ENCODE peak calls at places on chromosomes 6 and 20, in five cellular contexts. U is stomach, E is PC-9, T is lower lobe of right lung, O is mesendoderm. R is an unnamed sample.
A peak's percentile ranks its signal among the peaks of the same experiment; 100 is the strongest.

GRCh38 chr20:6611911-6612614 is 155.4 kb upstream of the BMP2 start:
- DNase-seq in U (no peak), E (no peak), T (no peak), O (no peak), R (no peak)

GRCh38 chr6:251920-252319 is 40.4 kb upstream of the DUSP22 start:
- DNase-seq in U (no peak), E (no peak), T (no peak), O (no peak), R (no peak)

GRCh38 chr6:166738778-166739654 is 112.0 kb upstream of the RPS6KA2 start:
- DNase-seq in U (no peak), E (no peak), T (no peak), O (no peak), R (no peak)

GRCh38 chr6:147826698-147827097 is 318.2 kb downstream of the SAMD5 start:
- DNase-seq in U (no peak), E (no peak), T (no peak), O (no peak), R (no peak)

GRCh38 chr6:10312445-10312844 is 102.4 kb downstream of the TFAP2A start:
- DNase-seq in U (no peak), E (no peak), T (no peak), O (peak; percentile 25), R (no peak)

GRCh38 chr6:42988486-42989020 is 4.2 kb downstream of the PPP2R5D start:
- DNase-seq in U (no peak), E (no peak), T (no peak), O (peak; percentile 31), R (no peak)

GRCh38 chr20:2796011-2796660 is 4.3 kb downstream of the CPXM1 start:
- DNase-seq in U (no peak), E (no peak), T (no peak), O (no peak), R (no peak)

GRCh38 chr6:155313602-155314091 is 637 bp downstream of the TFB1M start:
- DNase-seq in U (no peak), E (no peak), T (no peak), O (no peak), R (no peak)

GRCh38 chr6:128807577-128807976 is 75.4 kb upstream of the LAMA2 start:
- DNase-seq in U (no peak), E (no peak), T (no peak), O (peak; percentile 65), R (no peak)

GRCh38 chr6:37696220-37696840 is 1.4 kb downstream of the MDGA1 start:
- DNase-seq in U (peak; percentile 31), E (peak; percentile 26), T (no peak), O (no peak), R (no peak)

GRCh38 chr6:169604076-169604475 is 97.8 kb downstream of the WDR27 start:
- DNase-seq in U (no peak), E (no peak), T (no peak), O (no peak), R (no peak)

GRCh38 chr20:44532981-44533331 is 11.1 kb upstream of the SERINC3 start:
- DNase-seq in U (no peak), E (no peak), T (no peak), O (no peak), R (no peak)

GRCh38 chr20:46011631-46012482 is 3.1 kb downstream of the MMP9 start:
- DNase-seq in U (peak; percentile 48), E (peak; percentile 46), T (peak; percentile 88), O (peak; percentile 95), R (no peak)

GRCh38 chr6:14711056-14711703 is 534.7 kb upstream of the JARID2 start:
- DNase-seq in U (peak; percentile 44), E (peak; percentile 72), T (no peak), O (peak; percentile 69), R (no peak)

GRCh38 chr6:82861121-82861520 is 204.5 kb downstream of the UBE3D start:
- DNase-seq in U (no peak), E (peak; percentile 12), T (no peak), O (no peak), R (no peak)

GRCh38 chr6:157656437-157657005 is 166.5 kb upstream of the SNX9 start:
- DNase-seq in U (no peak), E (no peak), T (no peak), O (no peak), R (no peak)

GRCh38 chr20:36466089-36466488 is 75.2 kb upstream of the MYL9 start:
- DNase-seq in U (no peak), E (no peak), T (no peak), O (no peak), R (no peak)

GRCh38 chr20:9485614-9486325 is 28.6 kb upstream of the LAMP5 start:
- DNase-seq in U (no peak), E (no peak), T (no peak), O (peak; percentile 39), R (no peak)

GRCh38 chr6:17012421-17013225 is 89.2 kb upstream of the STMND1 start:
- DNase-seq in U (no peak), E (no peak), T (no peak), O (peak; percentile 90), R (no peak)

GRCh38 chr6:165616116-165616515 is 46.9 kb downstream of the PDE10A start:
- DNase-seq in U (no peak), E (no peak), T (no peak), O (no peak), R (no peak)

GRCh38 chr20:51505566-51505965 is 37.0 kb downstream of the NFATC2 start:
- DNase-seq in U (no peak), E (no peak), T (no peak), O (no peak), R (no peak)

GRCh38 chr6:55827818-55828522 is 47.4 kb downstream of the BMP5 start:
- DNase-seq in U (no peak), E (no peak), T (no peak), O (peak; percentile 87), R (no peak)

GRCh38 chr6:74128536-74128935 is 432.5 kb downstream of the CD109 start:
- DNase-seq in U (no peak), E (no peak), T (no peak), O (no peak), R (no peak)

GRCh38 chr6:90186637-90187361 is 109.8 kb downstream of the BACH2 start:
- DNase-seq in U (no peak), E (no peak), T (peak; percentile 50), O (no peak), R (no peak)

GRCh38 chr6:142735182-142735581 is 209.8 kb downstream of the HIVEP2 start:
- DNase-seq in U (no peak), E (no peak), T (no peak), O (peak; percentile 53), R (no peak)

GRCh38 chr6:150271501-150272263 is 97.1 kb upstream of the IYD start:
- DNase-seq in U (no peak), E (no peak), T (no peak), O (no peak), R (no peak)

GRCh38 chr20:25083141-25083772 is 1.3 kb upstream of the VSX1 start:
- DNase-seq in U (no peak), E (no peak), T (no peak), O (no peak), R (no peak)

GRCh38 chr6:35663447-35664235 is 25.1 kb downstream of the FKBP5 start:
- DNase-seq in U (no peak), E (no peak), T (no peak), O (peak; percentile 81), R (no peak)

GRCh38 chr6:35664945-35665344 is 23.8 kb downstream of the FKBP5 start:
- DNase-seq in U (no peak), E (no peak), T (no peak), O (no peak), R (no peak)

GRCh38 chr6:35668096-35668495 is 20.6 kb downstream of the FKBP5 start:
- DNase-seq in U (no peak), E (no peak), T (no peak), O (no peak), R (no peak)

GRCh38 chr6:35663001-35663400 is 25.7 kb downstream of the FKBP5 start:
- DNase-seq in U (no peak), E (no peak), T (no peak), O (peak; percentile 28), R (no peak)

DNA sequence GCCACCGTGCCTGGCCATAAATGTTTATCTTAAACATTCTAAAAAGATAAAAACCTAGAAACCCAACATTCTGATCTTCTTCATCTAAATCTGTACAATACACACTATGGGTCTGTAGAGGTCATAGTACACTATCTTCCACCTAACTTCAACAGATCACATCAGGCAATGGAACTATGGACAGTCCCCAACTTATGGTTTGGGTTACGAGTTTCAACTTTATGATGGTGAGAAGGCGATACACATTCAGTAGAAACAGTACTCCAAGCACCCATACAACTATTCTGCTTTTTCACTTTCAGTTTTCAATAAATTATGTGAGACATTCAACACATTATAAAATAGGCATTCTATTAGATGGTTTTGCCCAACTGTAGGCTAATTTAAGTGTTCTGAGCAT is 23.1 kb downstream of the FKBP5 start:
- DNase-seq in U (no peak), E (no peak), T (no peak), O (no peak), R (no peak)
- H3K27ac ChIP-seq in U (no peak overlapping the region), E (no peak overlapping the region), T (no peak overlapping the region), O (no peak overlapping the region), R (no peak overlapping the region)

DNA sequence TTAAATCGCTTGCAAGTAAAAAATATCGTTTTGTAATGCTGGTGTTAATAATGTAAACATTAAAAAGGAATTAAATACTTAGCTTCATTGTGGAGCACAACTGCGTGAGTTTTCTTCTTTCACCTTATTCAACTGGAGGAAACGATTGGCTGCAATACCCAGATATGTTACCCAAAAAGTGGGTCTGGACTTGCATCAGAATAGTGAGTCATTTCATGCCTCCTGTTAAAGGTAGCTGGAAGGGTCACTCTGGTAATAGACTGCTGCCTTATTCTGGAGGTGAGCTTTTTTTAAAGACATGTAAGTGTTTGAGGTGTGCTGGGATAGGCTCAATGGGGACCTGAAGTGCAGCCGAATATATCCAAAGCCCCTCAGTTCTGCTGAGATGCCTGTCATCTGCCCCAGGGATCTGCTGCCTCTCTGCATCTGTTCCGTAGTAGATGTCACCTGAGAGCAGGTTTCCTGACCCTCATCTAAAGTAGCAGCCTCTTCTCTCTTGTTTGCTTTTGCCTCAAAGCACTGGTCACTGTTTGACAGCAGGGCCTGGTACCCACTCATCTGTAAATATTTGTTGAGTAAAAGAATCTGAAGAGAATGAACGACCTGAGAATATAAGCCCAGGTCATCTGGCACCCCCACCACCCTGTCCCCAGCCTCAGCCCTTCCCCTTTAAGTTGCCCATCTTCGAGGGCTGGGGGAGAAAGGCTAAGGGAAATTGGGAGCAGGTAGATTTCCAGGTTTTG is 5.6 kb upstream of the UQCC2 start:
- DNase-seq in U (no peak), E (no peak), T (peak; percentile 10), O (peak; percentile 65), R (no peak)
- H3K27ac ChIP-seq in U (no peak overlapping the region), E (peak overlapping the region; percentile 86), T (peak overlapping the region; percentile 11), O (no peak overlapping the region), R (no peak overlapping the region)

GRCh38 chr20:49697071-49697470 is 16.6 kb downstream of the B4GALT5 start:
- DNase-seq in U (peak; percentile 72), E (no peak), T (no peak), O (no peak), R (no peak)
- H3K27ac ChIP-seq in U (peak overlapping the region; percentile 60), E (peak overlapping the region; percentile 99), T (no peak overlapping the region), O (no peak overlapping the region), R (no peak overlapping the region)

GRCh38 chr6:107973594-107973993 is 15.6 kb upstream of the SEC63 start:
- DNase-seq in U (no peak), E (no peak), T (no peak), O (no peak), R (no peak)

GRCh38 chr6:107971181-107971580 is 13.2 kb upstream of the SEC63 start:
- DNase-seq in U (no peak), E (no peak), T (no peak), O (no peak), R (no peak)

GRCh38 chr6:107970255-107970654 is 12.2 kb upstream of the SEC63 start:
- DNase-seq in U (no peak), E (no peak), T (no peak), O (no peak), R (no peak)

GRCh38 chr6:107976267-107976783 is 18.3 kb upstream of the SEC63 start:
- DNase-seq in U (no peak), E (no peak), T (no peak), O (no peak), R (no peak)

GRCh38 chr6:107972413-107973096 is 14.5 kb upstream of the SEC63 start:
- DNase-seq in U (no peak), E (no peak), T (no peak), O (peak; percentile 85), R (no peak)
- H3K27ac ChIP-seq in U (no peak overlapping the region), E (no peak overlapping the region), T (no peak overlapping the region), O (no peak overlapping the region), R (no peak overlapping the region)